ENCODE peak calls at places on chromosomes 2 and 18, in five cellular contexts. V is caudate nucleus, Z is aorta, Q is IMR-90, E is WERI-Rb-1. P is an unnamed sample.
A peak's percentile ranks its signal among the peaks of the same experiment; 100 is the strongest.

GRCh38 chr2:130825231-130825971 is 11.3 kb upstream of the ARHGEF4 start:
- DNase-seq in V (peak; percentile 61), Z (peak; percentile 71), Q (no peak), E (no peak), P (no peak)

GRCh38 chr2:137380610-137381009 is 583.7 kb upstream of the HNMT start:
- DNase-seq in V (no peak), Z (no peak), Q (no peak), E (no peak), P (no peak)

GRCh38 chr2:126994340-126994777 is 95.7 kb downstream of the TEX51 start:
- DNase-seq in V (no peak), Z (no peak), Q (no peak), E (no peak), P (no peak)

GRCh38 chr2:165952600-165953210 is 871 bp downstream of the TTC21B start:
- DNase-seq in V (no peak), Z (no peak), Q (peak; percentile 3), E (no peak), P (no peak)

GRCh38 chr2:239014897-239015768 is 167.2 kb downstream of the TWIST2 start:
- DNase-seq in V (no peak), Z (peak; percentile 58), Q (no peak), E (no peak), P (no peak)

GRCh38 chr2:195664528-195664927 is 7.5 kb downstream of the SLC39A10 start:
- DNase-seq in V (no peak), Z (no peak), Q (peak; percentile 41), E (no peak), P (no peak)

GRCh38 chr2:88735853-88736252 is 44.4 kb downstream of the RPIA start:
- DNase-seq in V (peak; percentile 41), Z (no peak), Q (no peak), E (no peak), P (no peak)

GRCh38 chr2:31137211-31138036 is 816 bp downstream of the GALNT14 start:
- DNase-seq in V (no peak), Z (no peak), Q (no peak), E (peak; percentile 33), P (no peak)

GRCh38 chr2:106841886-106842645 is 43.9 kb downstream of the ST6GAL2 start:
- DNase-seq in V (no peak), Z (no peak), Q (no peak), E (no peak), P (no peak)

GRCh38 chr2:63874204-63875134 is 32.8 kb downstream of the UGP2 start:
- DNase-seq in V (no peak), Z (no peak), Q (no peak), E (no peak), P (no peak)

GRCh38 chr18:51479736-51480135 is 282.3 kb upstream of the MEX3C start:
- DNase-seq in V (no peak), Z (no peak), Q (no peak), E (no peak), P (no peak)

GRCh38 chr2:229422005-229422404 is 150.9 kb upstream of the PID1 start:
- DNase-seq in V (no peak), Z (no peak), Q (no peak), E (no peak), P (no peak)

GRCh38 chr2:15613736-15614429 is 22.2 kb downstream of the DDX1 start:
- DNase-seq in V (no peak), Z (no peak), Q (no peak), E (no peak), P (no peak)

GRCh38 chr2:217693363-217693762 is 309.4 kb downstream of the TNS1 start:
- DNase-seq in V (no peak), Z (no peak), Q (no peak), E (no peak), P (no peak)

GRCh38 chr2:12717988-12718661 is 1.4 kb downstream of the TRIB2 start:
- DNase-seq in V (no peak), Z (no peak), Q (peak; percentile 27), E (no peak), P (peak; percentile 26)

GRCh38 chr2:238921259-238921658 is 73.4 kb downstream of the TWIST2 start:
- DNase-seq in V (no peak), Z (peak; percentile 49), Q (no peak), E (no peak), P (no peak)

GRCh38 chr18:51030537-51031258 is 685 bp downstream of the SMAD4 start:
- DNase-seq in V (peak; percentile 70), Z (peak; percentile 92), Q (peak; percentile 26), E (peak; percentile 83), P (peak; percentile 52)

GRCh38 chr2:168278424-168278888 is 31.1 kb upstream of the STK39 start:
- DNase-seq in V (no peak), Z (no peak), Q (peak; percentile 31), E (peak; percentile 72), P (no peak)
- H3K27ac ChIP-seq in V (no peak overlapping the region), Z (no peak overlapping the region), Q (no peak overlapping the region), E (no peak overlapping the region), P (no peak overlapping the region)

DNA sequence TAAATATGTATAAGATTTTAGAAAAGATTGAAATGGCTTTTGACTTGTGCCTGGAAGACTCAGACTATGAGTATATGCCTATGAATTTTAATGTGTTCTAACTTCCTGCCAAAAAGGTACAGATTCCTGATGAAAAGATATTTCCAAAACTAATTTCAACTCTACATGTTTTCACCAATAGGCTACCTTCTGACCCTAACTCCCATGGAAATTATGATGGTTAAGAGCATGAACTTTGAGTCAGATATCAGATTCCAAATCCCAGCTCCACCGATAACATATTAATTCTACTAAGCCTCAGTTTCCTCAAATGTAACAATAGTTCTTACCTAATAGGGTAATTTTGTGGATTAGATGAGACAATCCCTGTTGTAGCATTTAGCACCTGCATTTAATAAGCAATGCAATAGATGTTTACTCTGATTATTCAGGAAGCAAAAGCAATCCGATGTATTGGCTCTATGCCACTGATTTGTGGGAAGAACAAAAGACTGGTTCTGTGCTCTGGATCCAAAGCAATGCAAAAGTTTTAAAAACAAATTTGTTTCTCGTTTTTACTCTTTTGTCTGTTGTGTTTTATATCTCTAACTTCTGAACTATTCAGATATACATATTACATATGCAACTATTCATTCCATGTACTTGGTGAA is 115.3 kb downstream of the GATA6 start:
- DNase-seq in V (no peak), Z (no peak), Q (no peak), E (no peak), P (no peak)
- H3K27ac ChIP-seq in V (no peak overlapping the region), Z (no peak overlapping the region), Q (no peak overlapping the region), E (no peak overlapping the region), P (no peak overlapping the region)

DNA sequence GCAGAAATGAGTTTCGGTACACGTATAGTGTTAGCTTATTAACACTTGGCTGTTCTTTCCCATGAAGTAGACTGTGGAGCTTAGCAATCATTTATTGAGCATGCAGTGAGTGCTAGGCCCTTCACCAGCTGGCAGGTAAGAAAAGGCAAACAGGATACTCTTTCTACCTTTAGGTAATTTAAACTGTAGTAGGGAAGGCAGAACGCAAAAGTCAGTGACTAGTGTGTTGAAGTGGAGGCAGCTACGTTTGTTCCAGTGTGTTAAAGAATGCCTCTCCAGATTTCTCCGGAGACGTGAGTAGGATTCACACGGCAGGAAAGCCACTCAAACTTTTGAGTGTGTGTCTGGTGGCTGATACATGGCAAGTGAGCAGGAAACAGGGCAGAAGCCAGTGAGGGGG is 17.2 kb upstream of the SAG start:
- DNase-seq in V (no peak), Z (no peak), Q (no peak), E (no peak), P (no peak)
- H3K27ac ChIP-seq in V (no peak overlapping the region), Z (no peak overlapping the region), Q (no peak overlapping the region), E (no peak overlapping the region), P (no peak overlapping the region)

DNA sequence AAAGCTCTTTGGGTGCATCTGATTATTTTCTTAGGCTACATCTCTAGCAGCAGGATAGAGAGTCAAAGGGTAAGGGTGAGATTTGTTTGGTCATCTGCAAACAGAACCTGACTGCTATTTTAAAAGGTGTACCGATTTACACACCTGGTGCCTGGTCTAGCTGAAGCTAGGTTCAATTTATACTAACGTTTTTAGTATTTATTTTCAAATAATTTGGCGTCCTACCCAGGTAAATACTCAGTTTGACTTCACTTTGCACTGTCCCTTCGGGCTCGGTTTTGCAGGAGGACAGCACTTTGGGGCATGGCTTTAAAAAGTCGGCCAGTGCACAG is 683 bp downstream of the PTRHD1 start:
- DNase-seq in V (no peak), Z (no peak), Q (no peak), E (no peak), P (no peak)
- H3K27ac ChIP-seq in V (peak overlapping the region; percentile 100), Z (no peak overlapping the region), Q (peak overlapping the region; percentile 96), E (peak overlapping the region; percentile 100), P (peak overlapping the region; percentile 95)

GRCh38 chr2:152304845-152305244 is 30.1 kb upstream of the FMNL2 start:
- DNase-seq in V (no peak), Z (no peak), Q (no peak), E (no peak), P (no peak)
- H3K27ac ChIP-seq in V (no peak overlapping the region), Z (no peak overlapping the region), Q (no peak overlapping the region), E (no peak overlapping the region), P (no peak overlapping the region)

GRCh38 chr2:38671303-38671702 is 5.4 kb downstream of the GALM start:
- DNase-seq in V (no peak), Z (no peak), Q (no peak), E (no peak), P (no peak)
- H3K27ac ChIP-seq in V (no peak overlapping the region), Z (no peak overlapping the region), Q (no peak overlapping the region), E (no peak overlapping the region), P (no peak overlapping the region)

GRCh38 chr2:85308951-85309555 is 18.7 kb downstream of the TGOLN2 start:
- DNase-seq in V (peak; percentile 77), Z (peak; percentile 89), Q (peak; percentile 67), E (peak; percentile 84), P (no peak)
- H3K27ac ChIP-seq in V (peak overlapping the region; percentile 18), Z (no peak overlapping the region), Q (peak overlapping the region; percentile 69), E (peak overlapping the region; percentile 63), P (peak overlapping the region; percentile 42)